ENCODE peak calls at places on chromosomes 3 and 15, in seven cellular contexts. N is kidney, D is activated B cell treated with CpG ODN at 0.5 μM for 24 hours, Y is lower lobe of right lung, H is fibroblast of the aortic adventitia, V is A673, W is WTC11. X is an unnamed sample.

GRCh38 chr3:65986285-65986684 is 52.4 kb downstream of the MAGI1 start:
- DNase-seq in W (no peak), H (no peak), N (no peak), Y (no peak), V (no peak), D (no peak), X (no peak)

GRCh38 chr15:82649226-82649999 is 2.2 kb upstream of the CPEB1 start:
- DNase-seq in Y (no peak), N (no peak), W (no peak), H (no peak), V (no peak), D (no peak), X (no peak)

GRCh38 chr3:128970741-128971048 is 23.2 kb downstream of the CFAP92 start:
- DNase-seq in N (no peak), W (no peak), H (no peak), Y (no peak), V (no peak), D (no peak), X (no peak)

GRCh38 chr3:150059729-150060128 is 89.0 kb upstream of the PFN2 start:
- DNase-seq in D (no peak), H (no peak), Y (no peak), V (no peak), W (no peak), N (no peak), X (no peak)

GRCh38 chr3:154421067-154421466 is 8.9 kb downstream of the GPR149 start:
- DNase-seq in W (peak), D (no peak), H (peak), V (peak), N (no peak), Y (no peak), X (no peak)

GRCh38 chr3:89067736-89068135 is 39.7 kb upstream of the EPHA3 start:
- DNase-seq in W (no peak), D (no peak), N (no peak), H (no peak), Y (no peak), V (no peak), X (no peak)

GRCh38 chr3:129486057-129487035 is 42.1 kb upstream of the RHO start:
- DNase-seq in Y (no peak), H (peak), D (no peak), N (no peak), V (no peak), W (no peak), X (no peak)

GRCh38 chr3:131568460-131568859 is 65.7 kb upstream of the MRPL3 start:
- DNase-seq in V (peak), D (no peak), W (peak), N (no peak), Y (no peak), H (no peak), X (no peak)

GRCh38 chr15:88627463-88627862 is 6.3 kb downstream of the AEN start:
- DNase-seq in N (no peak), V (no peak), H (no peak), D (no peak), Y (no peak), W (no peak), X (no peak)

GRCh38 chr3:190339130-190339529 is 16.9 kb upstream of the CLDN1 start:
- DNase-seq in V (peak), W (no peak), Y (no peak), D (no peak), N (no peak), H (peak), X (no peak)

GRCh38 chr3:72629191-72629611 is 219.0 kb downstream of the SHQ1 start:
- DNase-seq in D (no peak), Y (no peak), N (no peak), V (no peak), W (no peak), H (peak), X (no peak)

GRCh38 chr3:30804983-30805382 is 89.5 kb downstream of the GADL1 start:
- DNase-seq in N (no peak), H (peak), D (no peak), W (no peak), V (no peak), Y (no peak), X (no peak)

GRCh38 chr3:152269423-152270144 is 855 bp downstream of the MBNL1 start:
- DNase-seq in W (no peak), D (no peak), Y (peak), H (peak), N (peak), V (peak), X (no peak)

GRCh38 chr3:62805578-62805977 is 69.6 kb downstream of the CADPS start:
- DNase-seq in V (peak), Y (no peak), D (no peak), W (no peak), N (no peak), H (no peak), X (no peak)

GRCh38 chr15:99764521-99764920 is 31.3 kb upstream of the LYSMD4 start:
- DNase-seq in H (no peak), V (no peak), Y (no peak), W (no peak), N (no peak), D (no peak), X (no peak)

GRCh38 chr3:112149136-112149535 is 16.1 kb upstream of the GCSAM start:
- DNase-seq in Y (no peak), H (no peak), W (no peak), N (no peak), V (no peak), D (no peak), X (no peak)

GRCh38 chr3:120743081-120743365 is 479 bp downstream of the GTF2E1 start:
- DNase-seq in Y (no peak), W (no peak), N (no peak), V (peak), H (peak), D (no peak), X (no peak)

GRCh38 chr3:169479314-169479939 is 184.1 kb downstream of the MECOM start:
- DNase-seq in V (no peak), Y (no peak), N (no peak), W (no peak), H (peak), D (no peak), X (no peak)

GRCh38 chr3:196948442-196949365 is 6.4 kb upstream of the NCBP2 start:
- DNase-seq in Y (no peak), D (no peak), H (no peak), V (no peak), W (peak), N (no peak), X (no peak)

GRCh38 chr3:73484656-73485248 is 140.0 kb downstream of the PDZRN3 start:
- DNase-seq in H (peak), N (no peak), W (peak), D (no peak), V (no peak), Y (no peak), X (no peak)

GRCh38 chr15:80309769-80310384 is 57.9 kb upstream of the CTXND1 start:
- DNase-seq in D (no peak), W (peak), N (no peak), Y (no peak), V (peak), H (peak), X (no peak)

GRCh38 chr3:53513556-53514190 is 19.3 kb downstream of the CACNA1D start:
- DNase-seq in Y (no peak), D (no peak), V (no peak), N (no peak), W (no peak), H (no peak), X (no peak)

GRCh38 chr15:31458591-31458990 is 132.0 kb downstream of the KLF13 start:
- DNase-seq in D (no peak), V (no peak), N (no peak), Y (no peak), W (no peak), H (no peak), X (no peak)

GRCh38 chr3:67685499-67685898 is 31.1 kb upstream of the SUCLG2 start:
- DNase-seq in V (no peak), N (no peak), H (no peak), W (no peak), D (no peak), Y (no peak), X (no peak)

GRCh38 chr3:134917631-134918030 is 122.6 kb downstream of the EPHB1 start:
- DNase-seq in Y (no peak), W (no peak), N (no peak), V (no peak), D (no peak), H (peak), X (no peak)

GRCh38 chr15:91524534-91524933 is 329.0 kb upstream of the SLCO3A1 start:
- DNase-seq in D (no peak), Y (no peak), V (no peak), W (no peak), H (no peak), N (no peak), X (no peak)

GRCh38 chr15:91520848-91521247 is 332.7 kb upstream of the SLCO3A1 start:
- DNase-seq in Y (no peak), V (no peak), H (no peak), D (no peak), N (no peak), W (no peak), X (no peak)

GRCh38 chr15:91525746-91526145 is 327.8 kb upstream of the SLCO3A1 start:
- DNase-seq in D (no peak), W (no peak), N (no peak), V (no peak), H (no peak), Y (no peak), X (no peak)

GRCh38 chr15:91521996-91522395 is 331.5 kb upstream of the SLCO3A1 start:
- DNase-seq in D (no peak), N (no peak), Y (no peak), W (no peak), V (no peak), H (peak), X (no peak)

DNA sequence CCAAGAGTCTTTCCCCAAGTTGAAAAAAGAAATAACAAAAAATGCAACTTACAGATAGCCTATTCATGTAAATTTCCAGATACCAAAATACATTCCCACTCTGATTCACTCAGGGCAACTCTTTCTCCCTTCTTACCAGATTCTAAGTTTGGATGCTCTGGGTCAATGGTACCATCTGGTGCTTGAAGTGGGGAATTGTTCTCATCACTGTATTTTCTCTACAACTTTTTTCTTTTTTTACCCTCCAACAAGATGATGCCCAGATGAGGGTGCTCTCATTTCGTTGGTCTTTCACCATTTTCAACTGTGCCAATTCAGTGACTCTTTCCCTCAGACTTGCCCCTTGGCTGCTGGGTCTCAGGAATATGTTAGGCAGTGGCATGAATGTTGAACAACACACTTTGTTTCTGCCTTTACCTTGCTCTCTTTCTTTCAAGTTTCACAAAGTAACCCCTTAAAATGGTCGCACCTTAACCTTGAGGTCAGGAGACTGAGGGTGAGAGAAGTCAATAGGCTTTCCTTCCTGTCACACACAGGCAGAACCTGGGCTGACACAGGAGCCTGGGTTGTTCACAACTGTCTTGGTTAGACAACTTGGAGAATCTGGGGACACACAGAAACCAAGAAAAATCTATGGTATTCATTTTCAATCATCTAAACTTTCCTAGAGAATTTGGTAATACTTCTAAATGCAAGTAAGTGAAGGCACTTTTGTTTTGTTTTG is 330.7 kb upstream of the SLCO3A1 start:
- DNase-seq in D (no peak), H (peak), V (peak), Y (no peak), N (no peak), W (no peak), X (no peak)
- TF ChIP-seq CTCF in D (no peak), H (peak), V (peak), Y (peak), N (no peak), W (no peak), X (peak)

DNA sequence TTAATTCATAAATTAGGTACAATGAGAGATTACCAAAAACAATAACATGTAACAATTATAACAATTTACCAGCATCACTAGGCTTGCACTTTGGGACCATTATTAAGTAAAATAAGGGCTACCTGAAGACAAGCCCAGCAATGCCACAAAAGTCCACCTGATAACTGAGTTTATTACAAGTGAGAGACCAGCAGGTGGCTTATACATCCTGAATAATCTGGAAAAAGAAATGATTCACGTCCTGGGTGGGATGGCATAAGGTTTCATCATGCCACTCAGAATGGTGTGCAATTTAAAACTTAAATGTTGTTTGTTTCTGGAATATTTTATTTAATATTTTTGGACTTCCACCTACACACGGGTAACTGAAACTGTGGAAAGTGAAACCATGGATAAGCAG is 1287.1 kb upstream of the GBE1 start:
- DNase-seq in V (no peak), W (no peak), H (no peak), D (no peak), N (no peak), Y (no peak), X (no peak)
- TF ChIP-seq CTCF in V (no peak), W (no peak), H (no peak), D (no peak), N (no peak), Y (no peak), X (no peak)

GRCh38 chr3:13199899-13200451 is 126.7 kb upstream of the IQSEC1 start:
- DNase-seq in Y (no peak), W (no peak), D (no peak), H (no peak), V (no peak), N (no peak), X (no peak)

GRCh38 chr3:13200465-13200864 is 127.2 kb upstream of the IQSEC1 start:
- DNase-seq in V (no peak), D (no peak), N (no peak), W (no peak), Y (no peak), H (no peak), X (no peak)

GRCh38 chr3:13199006-13199776 is 126.0 kb upstream of the IQSEC1 start:
- DNase-seq in W (no peak), Y (peak), D (no peak), V (no peak), N (peak), H (no peak), X (no peak)

GRCh38 chr3:13202744-13203397 is 129.6 kb upstream of the IQSEC1 start:
- DNase-seq in Y (peak), H (no peak), N (no peak), D (no peak), W (no peak), V (no peak), X (no peak)

DNA sequence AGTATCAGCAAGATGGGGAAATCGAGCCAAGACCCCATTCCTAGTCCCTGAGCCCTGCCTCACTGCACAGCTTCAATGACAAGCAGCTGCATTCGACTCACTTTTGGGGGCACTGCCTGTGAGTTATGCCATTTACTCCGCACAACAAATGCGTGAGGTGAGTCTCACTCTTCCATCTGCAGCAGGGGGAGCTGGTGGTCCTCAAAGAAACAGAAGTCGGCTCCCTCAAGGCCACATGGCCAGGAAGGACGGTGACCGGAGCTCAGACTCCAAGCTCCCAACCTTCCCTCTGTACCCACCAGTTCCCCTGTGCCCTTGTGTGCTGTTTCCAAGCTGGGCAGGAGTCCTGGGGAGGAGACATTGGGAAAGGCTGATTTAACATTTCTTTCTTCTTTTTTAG is 127.7 kb upstream of the IQSEC1 start:
- DNase-seq in H (no peak), N (no peak), V (no peak), W (peak), D (no peak), Y (no peak), X (no peak)
- TF ChIP-seq CTCF in H (no peak), N (no peak), V (peak), W (peak), D (no peak), Y (no peak), X (no peak)

GRCh38 chr15:48109856-48110531 is 10.8 kb upstream of the SLC24A5 start:
- DNase-seq in W (peak), Y (no peak), V (no peak), D (no peak), N (no peak), H (no peak), X (no peak)

GRCh38 chr15:48109212-48109611 is 11.6 kb upstream of the SLC24A5 start:
- DNase-seq in D (no peak), N (no peak), V (no peak), H (no peak), W (no peak), Y (no peak), X (no peak)

DNA sequence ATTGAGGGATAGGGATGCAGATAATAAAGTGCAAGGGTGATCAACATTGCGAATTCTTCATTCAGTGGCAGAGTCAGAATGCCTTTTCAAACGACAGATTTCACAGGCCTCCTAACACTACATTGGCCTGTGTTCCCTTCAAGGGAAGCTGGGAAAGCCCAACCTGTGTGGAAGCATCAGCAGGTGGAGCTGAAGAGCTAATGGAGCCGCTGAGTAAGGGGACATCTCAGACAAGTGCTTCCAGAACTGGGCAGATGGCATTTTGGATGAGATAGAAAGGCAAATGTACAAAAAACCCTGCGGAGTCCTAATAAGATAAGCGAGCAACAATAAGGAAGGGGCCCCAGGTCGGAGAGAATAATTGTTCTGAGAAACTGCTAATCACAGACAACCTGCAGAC is 8.5 kb upstream of the SLC24A5 start:
- DNase-seq in Y (no peak), N (no peak), W (peak), H (peak), V (peak), D (no peak), X (no peak)
- TF ChIP-seq CTCF in Y (no peak), N (peak), W (no peak), H (peak), V (peak), D (no peak), X (peak)

DNA sequence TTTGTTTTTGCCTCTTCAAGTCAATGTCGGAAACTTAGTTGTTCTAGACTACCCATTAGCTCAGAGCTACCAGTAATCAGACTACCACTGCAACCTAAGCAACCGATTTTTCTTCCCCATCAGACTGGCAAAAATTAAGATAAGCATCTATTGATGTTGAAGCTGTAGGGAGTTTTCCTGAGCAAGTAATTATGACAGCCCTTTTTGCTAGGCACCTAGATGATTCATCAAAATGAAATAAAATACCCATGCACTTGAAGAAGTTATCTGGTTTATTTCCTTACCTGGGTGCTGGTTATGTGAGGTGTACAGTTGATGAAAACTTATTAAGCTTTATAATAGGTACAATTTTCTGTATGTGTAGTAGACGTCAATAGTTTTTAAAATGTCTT is 554 bp upstream of the COMMD4 start:
- DNase-seq in N (no peak), W (no peak), H (no peak), D (no peak), V (no peak), Y (no peak), X (no peak)
- TF ChIP-seq CTCF in N (no peak), W (no peak), H (no peak), D (no peak), V (no peak), Y (no peak), X (no peak)

GRCh38 chr3:68809596-68809995 is 122.8 kb downstream of the TAFA4 start:
- DNase-seq in Y (no peak), H (no peak), D (no peak), N (no peak), V (no peak), W (no peak), X (no peak)
- TF ChIP-seq CTCF in Y (no peak), H (no peak), D (no peak), N (no peak), V (no peak), W (no peak), X (no peak)

DNA sequence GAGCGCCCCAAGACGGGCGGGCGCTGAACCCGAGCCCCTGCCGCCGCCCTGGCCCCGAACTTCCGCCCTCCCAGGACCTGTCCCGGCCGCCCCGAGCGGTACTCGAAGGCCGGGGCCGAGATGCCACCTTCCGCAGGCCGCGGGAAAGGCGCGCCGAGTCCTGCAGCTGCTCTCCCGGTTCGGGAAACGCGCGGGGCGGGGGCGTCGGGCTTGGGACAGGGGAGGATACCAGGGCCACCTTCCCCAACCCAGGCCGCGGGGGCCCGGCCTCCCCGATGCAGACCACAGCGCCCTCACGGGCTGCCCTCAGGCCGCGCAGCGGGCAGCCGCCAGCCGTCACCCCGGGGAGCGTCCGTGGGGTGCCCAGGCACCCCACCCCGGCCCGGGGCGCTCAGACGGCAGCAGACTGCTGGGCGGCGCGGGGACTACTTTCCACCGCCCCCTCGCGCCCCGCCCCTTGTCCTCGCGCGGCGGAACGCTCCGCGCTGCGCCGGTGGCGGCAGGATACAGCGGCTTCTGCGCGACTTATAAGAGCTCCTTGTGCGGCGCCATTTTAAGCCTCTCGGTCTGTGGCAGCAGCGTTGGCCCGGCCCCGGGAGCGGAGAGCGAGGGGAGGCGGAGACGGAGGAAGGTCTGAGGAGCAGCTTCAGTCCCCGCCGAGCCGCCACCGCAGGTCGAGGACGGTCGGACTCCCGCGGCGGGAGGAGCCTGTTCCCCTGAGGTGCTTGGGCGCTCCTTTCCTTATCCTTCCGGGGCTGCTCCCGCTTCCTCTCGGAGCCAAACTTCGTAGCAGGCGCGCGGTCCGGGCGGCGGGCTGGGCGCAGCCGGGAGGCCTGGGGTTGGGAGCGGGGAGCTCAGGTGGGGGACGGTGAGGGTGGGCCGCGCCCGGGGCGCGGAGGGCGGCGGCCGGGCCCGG is at the start of gene CTNNB1:
- DNase-seq in N (peak), W (peak), H (peak), V (peak), D (peak), Y (peak), X (peak)
- TF ChIP-seq CTCF in N (no peak), W (no peak), H (no peak), V (no peak), D (no peak), Y (peak), X (no peak)

GRCh38 chr15:101254157-101255065 is 2.6 kb upstream of the CHSY1 start:
- DNase-seq in Y (no peak), V (no peak), W (no peak), D (no peak), H (no peak), N (no peak), X (no peak)
- TF ChIP-seq CTCF in Y (no peak), V (no peak), W (no peak), D (no peak), H (no peak), N (no peak), X (no peak)